ENCODE peak calls at places on chromosomes 16 and 17, in eight cellular contexts. K is HTR-8/SVneo; H is dermis blood vessel endothelial cell; Y is activated CD8-positive, alpha-beta memory T cell treated with anti-CD3 and anti-CD28 coated beads, Interleukin-2, amount 50 U/mL, for 48 hours; O is C1 segment of cervical spinal cord; R is HepG2; V is T-helper 1 cell; W is GM04503. E is an unnamed sample.

GRCh38 chr16:57329718-57330327 is 28.8 kb upstream of the CCL22 start:
- DNase-seq in V (no peak), O (no peak), Y (no peak), W (no peak), R (no peak), K (no peak), H (no peak), E (peak)

GRCh38 chr16:78443780-78444422 is 344.4 kb downstream of the WWOX start:
- DNase-seq in H (no peak), W (no peak), R (no peak), K (no peak), Y (no peak), V (no peak), O (no peak), E (no peak)

GRCh38 chr17:29710891-29711418 is 88.2 kb upstream of the CORO6 start:
- DNase-seq in R (peak), K (peak), W (no peak), O (no peak), H (no peak), Y (no peak), V (no peak), E (no peak)

GRCh38 chr16:426115-426905 is 861 bp downstream of the RAB11FIP3 start:
- DNase-seq in W (no peak), O (peak), R (no peak), H (peak), K (no peak), Y (peak), V (no peak), E (no peak)

GRCh38 chr16:9658157-9658556 is 524.1 kb downstream of the GRIN2A start:
- DNase-seq in H (no peak), K (no peak), W (no peak), V (no peak), R (no peak), Y (no peak), O (no peak), E (no peak)

GRCh38 chr17:18963126-18964017 is 11.4 kb downstream of the SLC5A10 start:
- DNase-seq in R (no peak), O (no peak), Y (no peak), V (no peak), K (no peak), H (no peak), W (no peak), E (no peak)

GRCh38 chr16:14538604-14539003 is 91.5 kb downstream of the PARN start:
- DNase-seq in Y (no peak), R (no peak), W (no peak), V (no peak), H (no peak), K (no peak), O (no peak), E (no peak)

GRCh38 chr16:88428156-88428555 is 24.9 kb upstream of the ZFPM1 start:
- DNase-seq in H (no peak), W (no peak), Y (no peak), K (no peak), O (no peak), R (no peak), V (no peak), E (no peak)

GRCh38 chr17:50541916-50542688 is 4.9 kb upstream of the SPATA20 start:
- DNase-seq in Y (peak), H (peak), K (peak), W (no peak), V (peak), R (peak), O (peak), E (peak)

GRCh38 chr17:51860934-51861561 is 297.5 kb downstream of the CA10 start:
- DNase-seq in V (no peak), Y (peak), R (peak), O (peak), H (no peak), W (no peak), K (peak), E (no peak)

GRCh38 chr17:42744806-42745617 is at the start of gene EZH1:
- DNase-seq in Y (peak), V (peak), O (peak), K (peak), H (peak), R (peak), W (peak), E (peak)

GRCh38 chr17:17379197-17379991 is 76.2 kb downstream of the NT5M start:
- DNase-seq in K (no peak), Y (no peak), O (no peak), H (no peak), V (no peak), R (peak), W (no peak), E (no peak)

GRCh38 chr16:67055712-67056487 is 27.0 kb downstream of the CBFB start:
- DNase-seq in Y (no peak), R (peak), O (no peak), K (peak), H (peak), W (peak), V (no peak), E (no peak)

GRCh38 chr16:64715624-64716023 is 406.2 kb downstream of the CDH11 start:
- DNase-seq in V (no peak), K (no peak), R (no peak), H (no peak), W (no peak), O (no peak), Y (no peak), E (no peak)

GRCh38 chr17:62597920-62598319 is 29.6 kb upstream of the MRC2 start:
- DNase-seq in K (no peak), O (no peak), W (no peak), R (no peak), H (no peak), Y (no peak), V (no peak), E (no peak)

GRCh38 chr17:27153005-27153404 is 140.9 kb upstream of the WSB1 start:
- DNase-seq in R (no peak), Y (no peak), K (no peak), H (no peak), W (peak), V (no peak), O (no peak), E (no peak)

GRCh38 chr16:65782537-65783290 is 583.8 kb upstream of the CDH5 start:
- DNase-seq in K (no peak), W (peak), Y (no peak), H (no peak), R (no peak), O (no peak), V (no peak), E (no peak)

GRCh38 chr17:65055280-65055707 is 1.2 kb downstream of the GNA13 start:
- DNase-seq in R (no peak), H (no peak), V (no peak), W (no peak), Y (no peak), O (no peak), K (no peak), E (no peak)

GRCh38 chr17:32769846-32770245 is 107.1 kb downstream of the MYO1D start:
- DNase-seq in H (no peak), K (peak), W (no peak), O (no peak), V (no peak), R (peak), Y (no peak), E (no peak)

GRCh38 chr17:61076649-61077048 is 323.0 kb upstream of the TBX2 start:
- DNase-seq in K (no peak), R (peak), W (no peak), O (no peak), V (no peak), H (no peak), Y (no peak), E (no peak)

GRCh38 chr16:64211306-64211705 is 910.6 kb downstream of the CDH11 start:
- DNase-seq in Y (no peak), R (no peak), O (no peak), W (no peak), K (no peak), H (no peak), V (no peak), E (no peak)

GRCh38 chr17:8384801-8385335 is 1.9 kb upstream of the RPL26 start:
- DNase-seq in H (peak), Y (no peak), V (no peak), K (peak), R (no peak), O (no peak), W (peak), E (no peak)

GRCh38 chr17:30236807-30237206 is 1.3 kb upstream of the SLC6A4 start:
- DNase-seq in Y (peak), H (peak), O (no peak), V (no peak), R (peak), W (no peak), K (peak), E (no peak)

GRCh38 chr17:7562208-7562605 is 488 bp downstream of the SENP3 start:
- DNase-seq in R (no peak), V (no peak), Y (no peak), O (no peak), H (no peak), W (no peak), K (no peak), E (no peak)

GRCh38 chr16:60642956-60643355 is 1393.3 kb downstream of the CDH8 start:
- DNase-seq in O (no peak), V (no peak), R (no peak), H (no peak), Y (no peak), W (no peak), K (no peak), E (no peak)

GRCh38 chr17:34365340-34365739 is 2.3 kb upstream of the CCL1 start:
- DNase-seq in O (no peak), V (no peak), K (no peak), R (no peak), Y (no peak), W (no peak), H (peak), E (no peak)

GRCh38 chr16:70512456-70512855 is 10.9 kb downstream of the COG4 start:
- DNase-seq in R (no peak), H (no peak), Y (no peak), K (no peak), W (peak), O (no peak), V (no peak), E (no peak)

GRCh38 chr17:10058924-10059683 is 139.3 kb downstream of the GAS7 start:
- DNase-seq in W (no peak), H (no peak), K (no peak), R (no peak), O (no peak), Y (no peak), V (no peak), E (peak)

GRCh38 chr16:9195301-9195700 is 103.9 kb downstream of the HAPSTR1 start:
- DNase-seq in V (no peak), K (no peak), Y (no peak), W (no peak), H (no peak), R (no peak), O (no peak), E (no peak)

GRCh38 chr16:53282975-53283946 is 151.0 kb upstream of the RBL2 start:
- DNase-seq in V (no peak), K (peak), W (no peak), R (peak), O (no peak), H (peak), Y (no peak), E (no peak)

GRCh38 chr16:66523861-66524354 is 26.0 kb downstream of the TK2 start:
- DNase-seq in Y (peak), K (no peak), V (no peak), H (peak), O (no peak), R (no peak), W (no peak), E (peak)

GRCh38 chr17:20896153-20896649 is 146.6 kb downstream of the USP22 start:
- DNase-seq in Y (peak), K (peak), H (peak), R (no peak), W (no peak), V (no peak), O (no peak), E (no peak)

GRCh38 chr16:23807028-23807427 is 28.8 kb upstream of the PRKCB start:
- DNase-seq in W (no peak), V (no peak), K (no peak), O (no peak), R (no peak), Y (peak), H (no peak), E (no peak)

GRCh38 chr17:29292992-29293889 is 707 bp downstream of the NUFIP2 start:
- DNase-seq in K (peak), W (no peak), Y (peak), R (peak), O (peak), V (peak), H (peak), E (peak)

GRCh38 chr16:17757808-17758207 is 287.0 kb upstream of the XYLT1 start:
- DNase-seq in K (no peak), O (no peak), H (no peak), R (no peak), Y (no peak), W (no peak), V (no peak), E (no peak)